ENCODE peak calls at places on chromosomes 7 and 10, in four cellular contexts. B, C, V and J are unnamed samples.

GRCh38 chr7:154906201-154906600 is 96.7 kb downstream of the PAXIP1 start:
- DNase-seq in B (no peak), C (no peak), V (no peak), J (peak)

GRCh38 chr10:47278152-47278473 is 21.9 kb upstream of the GDF10 start:
- DNase-seq in B (no peak), C (no peak), V (no peak), J (no peak)

GRCh38 chr7:44395067-44395466 is 69.7 kb upstream of the CAMK2B start:
- DNase-seq in B (no peak), C (no peak), V (no peak), J (no peak)

GRCh38 chr10:1240341-1240775 is 184.2 kb downstream of the WDR37 start:
- DNase-seq in B (peak), C (no peak), V (no peak), J (no peak)

GRCh38 chr10:102629661-102630614 is 14.3 kb upstream of the TRIM8 start:
- DNase-seq in B (peak), C (peak), V (no peak), J (peak)

GRCh38 chr10:109988231-109988630 is 19.6 kb upstream of the ADD3 start:
- DNase-seq in B (no peak), C (peak), V (no peak), J (no peak)

GRCh38 chr10:102641398-102641797 is 2.9 kb upstream of the TRIM8 start:
- DNase-seq in B (no peak), C (no peak), V (no peak), J (no peak)

GRCh38 chr7:144717720-144718119 is 118.1 kb downstream of the TPK1 start:
- DNase-seq in B (no peak), C (no peak), V (no peak), J (no peak)

GRCh38 chr10:30231709-30232108 is 117.4 kb downstream of the MTPAP start:
- DNase-seq in B (no peak), C (no peak), V (no peak), J (no peak)